ENCODE peak calls at places on chromosome 12, in four cellular contexts. B is K562, I is HepG2, K is GM12878. E is an unnamed sample.

GRCh38 chr12:94812345-94812744 is 162.0 kb upstream of the TMCC3 start:
- DNase-seq in B (no peak), I (no peak), K (peak; percentile 71), E (no peak)

GRCh38 chr12:82880442-82880901 is 193.8 kb downstream of the TMTC2 start:
- DNase-seq in B (no peak), I (no peak), K (no peak), E (no peak)

GRCh38 chr12:21962821-21963220 is 21.6 kb upstream of the ABCC9 start:
- DNase-seq in B (no peak), I (no peak), K (no peak), E (no peak)

GRCh38 chr12:23221066-23221465 is 596.1 kb downstream of the ETNK1 start:
- DNase-seq in B (no peak), I (no peak), K (no peak), E (peak; percentile 33)

GRCh38 chr12:66965613-66966012 is 286.7 kb upstream of the GRIP1 start:
- DNase-seq in B (no peak), I (no peak), K (no peak), E (no peak)

GRCh38 chr12:93818488-93819047 is 141.4 kb downstream of the CRADD start:
- DNase-seq in B (no peak), I (no peak), K (no peak), E (no peak)

GRCh38 chr12:113396828-113397496 is 6.7 kb downstream of the SDS start:
- DNase-seq in B (no peak), I (no peak), K (no peak), E (no peak)

GRCh38 chr12:1811281-1811947 is 9.0 kb upstream of the LRTM2 start:
- DNase-seq in B (no peak), I (peak; percentile 75), K (no peak), E (no peak)

GRCh38 chr12:70691018-70691672 is 53.9 kb upstream of the PTPRB start:
- DNase-seq in B (no peak), I (no peak), K (no peak), E (no peak)

GRCh38 chr12:124655317-124656213 is 88.2 kb upstream of the NCOR2 start:
- DNase-seq in B (no peak), I (no peak), K (no peak), E (peak; percentile 77)

GRCh38 chr12:132831771-132832170 is 3.1 kb upstream of the GOLGA3 start:
- DNase-seq in B (no peak), I (no peak), K (no peak), E (no peak)

GRCh38 chr12:88258396-88258795 is 116.3 kb downstream of the TMTC3 start:
- DNase-seq in B (no peak), I (no peak), K (no peak), E (no peak)

GRCh38 chr12:110355080-110355479 is 48.4 kb downstream of the ANAPC7 start:
- DNase-seq in B (peak; percentile 58), I (peak; percentile 55), K (no peak), E (peak; percentile 61)

GRCh38 chr12:105930612-105931011 is 208.1 kb downstream of the NUAK1 start:
- DNase-seq in B (no peak), I (no peak), K (no peak), E (no peak)

GRCh38 chr12:105933671-105934665 is 204.8 kb downstream of the NUAK1 start:
- DNase-seq in B (no peak), I (no peak), K (no peak), E (no peak)

GRCh38 chr12:105931762-105932587 is 206.8 kb downstream of the NUAK1 start:
- DNase-seq in B (no peak), I (no peak), K (no peak), E (no peak)

GRCh38 chr12:105928436-105928835 is 210.3 kb downstream of the NUAK1 start:
- DNase-seq in B (no peak), I (no peak), K (no peak), E (no peak)

GRCh38 chr12:105931104-105931503 is 207.7 kb downstream of the NUAK1 start:
- DNase-seq in B (no peak), I (no peak), K (no peak), E (no peak)
- TF ChIP-seq NR2C2 in B (no peak), I (no peak), K (no peak), E (no peak)

DNA sequence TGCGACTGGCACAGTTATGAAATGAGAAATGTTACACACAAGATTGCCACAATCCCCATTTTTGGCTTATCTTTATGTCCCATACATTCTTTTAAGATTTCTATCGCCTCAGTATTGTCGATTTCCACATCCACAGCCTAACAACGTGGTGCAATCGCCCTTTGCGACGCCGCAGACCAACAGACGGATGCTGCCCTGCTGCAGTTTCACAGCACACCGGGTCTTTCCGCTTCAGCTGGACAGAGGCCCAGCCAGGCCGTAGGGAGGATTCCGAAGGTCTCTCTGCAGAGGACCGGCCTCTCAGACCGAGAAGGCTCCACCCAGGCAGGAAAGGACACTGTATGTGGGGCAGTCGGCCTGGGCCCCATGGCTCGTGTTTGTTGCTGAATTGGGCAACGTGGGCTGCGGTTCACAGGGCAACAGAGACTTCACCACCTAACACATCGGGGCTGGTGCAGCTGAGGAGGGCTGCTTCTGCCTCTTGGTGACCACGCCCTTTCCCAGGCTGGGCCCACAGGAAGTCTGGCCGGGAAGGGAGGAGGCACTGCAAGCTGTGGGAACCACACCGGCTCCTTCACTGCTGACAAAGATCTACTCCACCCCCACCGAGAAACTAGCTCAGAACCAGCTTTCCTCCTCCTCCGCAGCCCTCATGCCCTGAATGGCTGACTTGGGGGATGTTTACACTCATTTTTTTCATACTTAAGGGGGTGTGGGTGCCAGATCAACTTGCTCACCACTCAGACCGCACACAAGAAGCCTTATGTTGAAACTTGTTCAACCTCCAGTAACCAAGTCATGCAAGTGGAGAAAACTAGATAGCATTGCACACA is 32.9 kb upstream of the MDM1 start:
- DNase-seq in B (peak; percentile 94), I (peak; percentile 72), K (peak; percentile 97), E (peak; percentile 88)
- TF ChIP-seq NR2C2 in B (peak; percentile 44), I (peak; percentile 46), K (no peak), E (no peak)

GRCh38 chr12:104669057-104669770 is 212.5 kb downstream of the CHST11 start:
- DNase-seq in B (no peak), I (no peak), K (no peak), E (no peak)

GRCh38 chr12:104669851-104670337 is 213.1 kb downstream of the CHST11 start:
- DNase-seq in B (no peak), I (no peak), K (peak; percentile 53), E (no peak)

GRCh38 chr12:104671407-104672095 is 214.8 kb downstream of the CHST11 start:
- DNase-seq in B (peak; percentile 35), I (peak; percentile 53), K (peak; percentile 88), E (no peak)

GRCh38 chr12:104672096-104672445 is 215.3 kb downstream of the CHST11 start:
- DNase-seq in B (no peak), I (no peak), K (no peak), E (no peak)

GRCh38 chr12:104670439-104671406 is 214.0 kb downstream of the CHST11 start:
- DNase-seq in B (no peak), I (no peak), K (peak; percentile 33), E (no peak)
- TF ChIP-seq NR2C2 in B (no peak), I (no peak), K (no peak), E (no peak)

DNA sequence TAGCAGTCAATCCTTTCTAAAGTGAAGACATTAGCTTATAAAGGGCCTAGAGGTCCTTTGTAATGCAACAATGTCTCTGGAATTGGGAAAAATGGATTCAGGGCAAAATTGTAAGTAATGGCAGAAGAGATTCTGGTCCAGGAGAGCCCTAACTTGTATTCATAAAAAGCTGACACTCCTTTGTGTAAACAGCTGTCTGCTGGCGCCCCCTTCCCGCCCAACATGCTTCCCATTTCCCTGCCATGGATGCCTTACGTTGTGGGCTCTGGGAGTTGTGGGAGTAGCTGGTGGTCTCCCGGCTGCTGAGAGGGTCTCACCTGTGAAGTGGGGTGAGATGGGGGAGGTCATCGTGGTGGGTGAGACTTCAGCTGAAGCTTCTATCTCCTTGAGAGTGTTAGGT is 2.3 kb downstream of the ACRBP start:
- DNase-seq in B (no peak), I (no peak), K (no peak), E (peak; percentile 51)
- TF ChIP-seq NR2C2 in B (no peak), I (no peak), K (no peak), E (no peak)